ENCODE peak calls at places on chromosomes 13 and 19, in four cellular contexts. U, X, F and E are unnamed samples. For H3K4me1, the result is how much of the 10 kb centered on the place peaks cover.

GRCh38 chr13:62626771-62627170 is 1211.1 kb upstream of the PCDH20 start:
- DNase-seq in U (no peak), X (no peak), F (no peak), E (no peak)

GRCh38 chr13:105541565-105541964 is 993.9 kb downstream of the EFNB2 start:
- DNase-seq in U (no peak), X (no peak), F (no peak), E (no peak)

GRCh38 chr19:47310819-47311218 is 1.2 kb downstream of the C5AR1 start:
- DNase-seq in U (peak), X (no peak), F (peak), E (peak)

GRCh38 chr13:67094952-67095351 is 135.2 kb downstream of the PCDH9 start:
- DNase-seq in U (no peak), X (no peak), F (no peak), E (no peak)

GRCh38 chr19:39110263-39110967 is 15.2 kb upstream of the PAK4 start:
- DNase-seq in U (peak), X (peak), F (peak), E (peak)

GRCh38 chr13:111976474-111977183 is 90.3 kb upstream of the SOX1 start:
- DNase-seq in U (no peak), X (no peak), F (no peak), E (no peak)

GRCh38 chr19:30153326-30154210 is 211.5 kb downstream of the URI1 start:
- DNase-seq in U (no peak), X (no peak), F (peak), E (no peak)

GRCh38 chr13:49265822-49266221 is 18.1 kb downstream of the CDADC1 start:
- DNase-seq in U (no peak), X (no peak), F (no peak), E (no peak)

GRCh38 chr19:3276341-3276799 is 51.9 kb downstream of the CELF5 start:
- DNase-seq in U (peak), X (no peak), F (no peak), E (peak)

GRCh38 chr19:947707-948533 is 22.1 kb downstream of the ARID3A start:
- DNase-seq in U (peak), X (no peak), F (no peak), E (no peak)

GRCh38 chr13:106446011-106446410 is 89.5 kb downstream of the EFNB2 start:
- DNase-seq in U (no peak), X (no peak), F (no peak), E (no peak)

GRCh38 chr19:16273005-16273404 is 51.6 kb upstream of the KLF2 start:
- DNase-seq in U (no peak), X (no peak), F (peak), E (peak)

GRCh38 chr19:41386442-41386841 is 10.1 kb downstream of the TMEM91 start:
- DNase-seq in U (no peak), X (no peak), F (no peak), E (no peak)

GRCh38 chr19:4157164-4157563 is 3.7 kb downstream of the CREB3L3 start:
- DNase-seq in U (no peak), X (no peak), F (no peak), E (no peak)

GRCh38 chr19:47094557-47095517 is 18.7 kb downstream of the ZC3H4 start:
- DNase-seq in U (peak), X (peak), F (no peak), E (no peak)

GRCh38 chr19:56015756-56016155 is 29.2 kb downstream of the NLRP5 start:
- DNase-seq in U (no peak), X (peak), F (no peak), E (peak)

GRCh38 chr13:49877629-49878218 is 58.4 kb downstream of the SPRYD7 start:
- DNase-seq in U (no peak), X (no peak), F (no peak), E (peak)

GRCh38 chr19:2249880-2250764 is 999 bp downstream of the AMH start:
- DNase-seq in U (no peak), X (no peak), F (no peak), E (no peak)

GRCh38 chr19:17079710-17080440 is 4.3 kb downstream of the MYO9B start:
- DNase-seq in U (peak), X (no peak), F (peak), E (peak)

GRCh38 chr13:29758591-29759114 is 91.8 kb downstream of the UBL3 start:
- DNase-seq in U (peak), X (no peak), F (no peak), E (no peak)

GRCh38 chr13:31385534-31385933 is 185.8 kb downstream of the B3GLCT start:
- DNase-seq in U (no peak), X (no peak), F (no peak), E (no peak)

GRCh38 chr19:1461862-1462261 is 11.9 kb downstream of the APC2 start:
- DNase-seq in U (no peak), X (no peak), F (no peak), E (no peak)

GRCh38 chr19:3176715-3177501 is 1.7 kb upstream of the S1PR4 start:
- DNase-seq in U (peak), X (no peak), F (peak), E (no peak)

GRCh38 chr13:68304287-68304893 is 1074.3 kb upstream of the PCDH9 start:
- DNase-seq in U (no peak), X (no peak), F (no peak), E (peak)

GRCh38 chr19:50705422-50706019 is 14.1 kb downstream of the SHANK1 start:
- DNase-seq in U (no peak), X (peak), F (no peak), E (peak)

GRCh38 chr13:96082640-96083039 is 7.3 kb upstream of the HS6ST3 start:
- DNase-seq in U (no peak), X (no peak), F (no peak), E (no peak)

GRCh38 chr19:34431681-34432402 is 3.7 kb downstream of the UBA2 start:
- DNase-seq in U (no peak), X (no peak), F (no peak), E (no peak)

GRCh38 chr19:34690372-34690771 is 12.9 kb downstream of the ZNF302 start:
- DNase-seq in U (no peak), X (no peak), F (no peak), E (no peak)

GRCh38 chr19:18967358-18968146 is 26.5 kb upstream of the HOMER3 start:
- DNase-seq in U (peak), X (no peak), F (peak), E (no peak)

GRCh38 chr13:30924726-30925125 is 7.7 kb upstream of the TEX26 start:
- DNase-seq in U (no peak), X (no peak), F (no peak), E (no peak)

DNA sequence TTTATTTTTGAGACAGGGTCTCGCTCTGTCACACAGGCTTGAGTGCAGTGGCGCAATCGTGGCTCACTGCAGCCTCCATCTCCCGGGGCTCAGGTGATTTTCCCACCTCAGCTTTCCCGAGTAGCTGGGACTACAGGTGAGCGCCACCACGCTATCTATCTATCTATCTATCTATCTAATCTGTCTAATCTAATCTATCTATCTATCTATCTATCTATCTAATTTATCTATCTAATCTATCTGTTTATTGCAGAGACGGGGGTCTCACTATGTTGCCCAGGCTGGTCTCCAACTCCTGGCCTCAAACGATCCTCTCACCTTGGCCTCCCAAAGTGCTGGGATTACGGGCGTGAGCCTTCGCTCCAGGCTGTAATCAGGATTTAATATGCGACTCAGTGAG is 587 bp downstream of the ZNF613 start:
- DNase-seq in U (no peak), X (no peak), F (no peak), E (no peak)
- H3K27ac ChIP-seq in U (peak), X (peak), F (no peak), E (no peak)

GRCh38 chr19:45676851-45677263 is 8.8 kb downstream of the GIPR start:
- DNase-seq in U (peak), X (no peak), F (no peak), E (no peak)

GRCh38 chr19:45668342-45668871 is 386 bp downstream of the GIPR start:
- DNase-seq in U (no peak), X (no peak), F (no peak), E (no peak)

GRCh38 chr19:45667620-45668341 is at the start of gene GIPR:
- DNase-seq in U (peak), X (peak), F (peak), E (no peak)

GRCh38 chr19:45670670-45671453 is 2.8 kb downstream of the GIPR start:
- DNase-seq in U (peak), X (no peak), F (peak), E (peak)
- H3K4me3 ChIP-seq in U (peak), X (no peak), F (no peak), E (no peak)

GRCh38 chr19:33420821-33421220 is 47.3 kb downstream of the CEBPG start:
- DNase-seq in U (no peak), X (no peak), F (no peak), E (no peak)
- H3K4me1 ChIP-seq in U (under half), X (under half), F (under half), E (under half)

GRCh38 chr13:34672631-34673030 is 269.4 kb upstream of the NBEA start:
- DNase-seq in U (no peak), X (no peak), F (no peak), E (no peak)
- H3K27ac ChIP-seq in U (no peak), X (no peak), F (no peak), E (no peak)

DNA sequence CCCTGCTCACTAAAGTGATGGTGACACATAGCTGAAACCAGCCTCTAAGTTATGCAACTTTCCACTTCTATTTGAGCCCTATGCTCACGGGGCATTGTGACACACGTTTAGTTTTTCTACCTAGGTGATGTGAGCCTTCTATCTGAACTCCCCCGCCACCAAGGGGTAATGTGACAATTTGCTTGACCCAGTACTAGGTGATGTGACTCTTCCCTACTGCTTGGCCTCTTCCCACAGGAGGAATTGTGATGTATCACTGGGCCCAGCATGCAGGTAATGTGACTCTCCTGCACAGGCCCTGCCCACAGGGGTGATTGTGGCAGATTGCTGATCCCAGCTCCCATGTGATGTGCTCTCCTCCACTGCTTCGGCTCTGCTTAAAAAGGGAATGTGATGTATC is 42.7 kb upstream of the ZNF43 start:
- DNase-seq in U (no peak), X (no peak), F (no peak), E (no peak)
- H3K4me3 ChIP-seq in U (no peak), X (no peak), F (no peak), E (no peak)

GRCh38 chr13:45332831-45333219 is 8.2 kb downstream of the TPT1 start:
- DNase-seq in U (no peak), X (no peak), F (no peak), E (no peak)

GRCh38 chr13:45333251-45333972 is 7.6 kb downstream of the TPT1 start:
- DNase-seq in U (no peak), X (no peak), F (no peak), E (no peak)

GRCh38 chr13:45335397-45336024 is 5.5 kb downstream of the TPT1 start:
- DNase-seq in U (no peak), X (no peak), F (no peak), E (no peak)

GRCh38 chr13:45336025-45336800 is 4.8 kb downstream of the TPT1 start:
- DNase-seq in U (no peak), X (no peak), F (no peak), E (no peak)

GRCh38 chr13:45333973-45334922 is 6.7 kb downstream of the TPT1 start:
- DNase-seq in U (no peak), X (peak), F (no peak), E (no peak)
- H3K4me1 ChIP-seq in U (half or more), X (half or more), F (under half), E (under half)

GRCh38 chr19:14477417-14478112 is 2.4 kb upstream of the PTGER1 start:
- DNase-seq in U (no peak), X (no peak), F (no peak), E (no peak)

GRCh38 chr19:14479985-14480694 is 5.0 kb upstream of the PTGER1 start:
- DNase-seq in U (peak), X (peak), F (peak), E (peak)

GRCh38 chr19:14478113-14478545 is 3.0 kb upstream of the PTGER1 start:
- DNase-seq in U (no peak), X (no peak), F (no peak), E (no peak)

GRCh38 chr19:14480695-14481069 is 5.5 kb upstream of the PTGER1 start:
- DNase-seq in U (no peak), X (no peak), F (no peak), E (no peak)

DNA sequence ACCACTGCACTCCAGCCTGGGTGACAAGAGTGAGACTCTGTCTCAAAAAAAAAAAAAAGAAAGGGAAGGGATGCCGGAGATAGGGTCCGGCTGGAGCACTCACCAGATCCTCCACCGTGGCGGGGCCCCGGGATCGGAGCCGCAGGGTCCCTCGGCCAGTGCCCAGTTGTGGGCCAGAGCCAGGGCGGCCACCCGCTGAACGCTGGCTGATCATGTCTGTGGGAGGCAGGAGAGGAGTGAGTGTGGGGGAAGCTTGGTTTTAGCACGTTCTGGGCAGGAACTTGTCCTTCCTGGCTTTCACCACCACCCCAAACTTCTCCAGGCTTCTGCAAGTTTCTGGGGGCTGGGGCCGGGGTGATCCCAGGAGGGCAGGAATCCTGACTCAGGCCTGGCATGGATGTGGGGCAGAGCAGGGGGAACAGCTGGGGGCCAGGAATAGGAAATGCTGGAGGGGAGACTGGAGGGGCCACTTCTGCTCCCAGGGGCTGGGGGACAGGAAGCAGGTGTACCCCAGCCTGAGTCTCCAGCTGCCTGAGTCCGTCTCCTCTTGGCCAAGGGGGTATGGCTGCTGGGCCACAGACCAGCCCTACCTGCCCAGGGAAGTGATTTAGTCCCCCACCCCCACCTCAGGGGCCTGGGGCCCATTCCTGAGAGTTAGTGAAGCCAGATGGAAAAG is 4.3 kb upstream of the PTGER1 start:
- DNase-seq in U (no peak), X (no peak), F (no peak), E (peak)
- H3K27ac ChIP-seq in U (no peak), X (peak), F (no peak), E (no peak)

GRCh38 chr13:47650221-47650620 is 350.9 kb downstream of the SUCLA2 start:
- DNase-seq in U (no peak), X (no peak), F (no peak), E (no peak)
- H3K4me3 ChIP-seq in U (no peak), X (no peak), F (no peak), E (no peak)

GRCh38 chr13:39322836-39323585 is 280.0 kb downstream of the LHFPL6 start:
- DNase-seq in U (no peak), X (no peak), F (no peak), E (no peak)
- H3K4me1 ChIP-seq in U (under half), X (under half), F (under half), E (under half)